ENCODE peak calls at places on chromosomes 13 and 19, in seven cellular contexts. G is endothelial cell of umbilical vein; T is uterus; K is right atrium auricular region; Z is lung; I is CD4-positive, alpha-beta T cell; W is K562. N is an unnamed sample.

GRCh38 chr13:86464193-86464592 is 665.0 kb upstream of the SLITRK6 start:
- DNase-seq in G (no peak), T (no peak), K (no peak), Z (no peak), I (no peak), W (no peak), N (no peak)

GRCh38 chr13:97205971-97206370 is 16.2 kb upstream of the MBNL2 start:
- DNase-seq in G (peak; percentile 26), T (no peak), K (no peak), Z (no peak), I (no peak), W (no peak), N (no peak)

GRCh38 chr13:82688400-82688999 is 1193.8 kb downstream of the SLITRK1 start:
- DNase-seq in G (peak; percentile 26), T (no peak), K (no peak), Z (no peak), I (no peak), W (no peak), N (no peak)

GRCh38 chr19:38392707-38393308 is 4.3 kb downstream of the SPRED3 start:
- DNase-seq in G (no peak), T (no peak), K (no peak), Z (no peak), I (no peak), W (peak; percentile 62), N (no peak)

GRCh38 chr19:19179548-19180441 is 9.7 kb upstream of the MEF2B start:
- DNase-seq in G (no peak), T (no peak), K (no peak), Z (no peak), I (no peak), W (peak; percentile 46), N (no peak)

GRCh38 chr13:107373551-107373950 is 805.6 kb upstream of the ARGLU1 start:
- DNase-seq in G (peak; percentile 91), T (no peak), K (no peak), Z (no peak), I (no peak), W (no peak), N (no peak)

GRCh38 chr19:17946965-17947784 is 14.4 kb downstream of the CCDC124 start:
- DNase-seq in G (no peak), T (no peak), K (no peak), Z (no peak), I (no peak), W (no peak), N (no peak)

GRCh38 chr19:31118926-31119325 is 230.3 kb downstream of the TSHZ3 start:
- DNase-seq in G (no peak), T (no peak), K (no peak), Z (no peak), I (no peak), W (no peak), N (no peak)

GRCh38 chr19:10193666-10194499 is 870 bp downstream of the DNMT1 start:
- DNase-seq in G (peak; percentile 40), T (no peak), K (peak; percentile 59), Z (no peak), I (no peak), W (peak; percentile 75), N (no peak)

GRCh38 chr13:42116225-42116624 is 67.8 kb downstream of the DGKH start:
- DNase-seq in G (no peak), T (no peak), K (no peak), Z (no peak), I (no peak), W (no peak), N (no peak)

GRCh38 chr19:29806098-29806866 is 5.5 kb upstream of the CCNE1 start:
- DNase-seq in G (no peak), T (no peak), K (peak; percentile 66), Z (no peak), I (no peak), W (peak; percentile 74), N (no peak)

GRCh38 chr13:29746167-29746677 is 104.2 kb downstream of the UBL3 start:
- DNase-seq in G (no peak), T (no peak), K (no peak), Z (no peak), I (no peak), W (no peak), N (no peak)

GRCh38 chr19:7897289-7897688 is 6.4 kb upstream of the MAP2K7 start:
- DNase-seq in G (no peak), T (no peak), K (no peak), Z (no peak), I (no peak), W (no peak), N (no peak)

GRCh38 chr13:27634231-27634630 is 12.5 kb downstream of the POLR1D start:
- DNase-seq in G (no peak), T (no peak), K (no peak), Z (no peak), I (no peak), W (no peak), N (no peak)

GRCh38 chr13:106418556-106418955 is 116.9 kb downstream of the EFNB2 start:
- DNase-seq in G (no peak), T (no peak), K (no peak), Z (no peak), I (no peak), W (no peak), N (no peak)

GRCh38 chr19:29128203-29128602 is 84.7 kb downstream of the UQCRFS1 start:
- DNase-seq in G (no peak), T (no peak), K (no peak), Z (no peak), I (no peak), W (no peak), N (no peak)

GRCh38 chr13:98273824-98274786 is 97.0 kb upstream of the RNF113B start:
- DNase-seq in G (no peak), T (no peak), K (no peak), Z (no peak), I (no peak), W (no peak), N (no peak)

GRCh38 chr13:45527699-45528462 is 63.1 kb downstream of the COG3 start:
- DNase-seq in G (no peak), T (no peak), K (no peak), Z (no peak), I (no peak), W (no peak), N (no peak)

GRCh38 chr19:1854542-1855039 is 6.3 kb upstream of the REXO1 start:
- DNase-seq in G (no peak), T (no peak), K (no peak), Z (no peak), I (no peak), W (no peak), N (peak; percentile 34)

GRCh38 chr19:4057913-4058695 is 8.6 kb downstream of the ZBTB7A start:
- DNase-seq in G (peak; percentile 64), T (peak; percentile 92), K (peak; percentile 94), Z (peak; percentile 92), I (no peak), W (peak; percentile 82), N (peak; percentile 70)

GRCh38 chr13:109074436-109074835 is 445.0 kb downstream of the MYO16 start:
- DNase-seq in G (no peak), T (no peak), K (no peak), Z (no peak), I (no peak), W (no peak), N (no peak)

GRCh38 chr19:17829855-17830566 is 8.7 kb upstream of the INSL3 start:
- DNase-seq in G (no peak), T (no peak), K (no peak), Z (no peak), I (no peak), W (peak; percentile 88), N (peak; percentile 27)

GRCh38 chr13:73059460-73060250 is 850 bp downstream of the KLF5 start:
- DNase-seq in G (peak; percentile 16), T (peak; percentile 31), K (no peak), Z (peak; percentile 66), I (peak; percentile 20), W (peak; percentile 34), N (peak; percentile 86)

GRCh38 chr13:59982631-59983382 is 180.9 kb downstream of the DIAPH3 start:
- DNase-seq in G (no peak), T (no peak), K (no peak), Z (no peak), I (no peak), W (no peak), N (no peak)
- TF ChIP-seq CTCF in G (no peak), T (no peak), K (no peak), Z (no peak), I (no peak), W (no peak), N (no peak)

GRCh38 chr19:2858864-2859263 is 8.3 kb upstream of the ZNF556 start:
- DNase-seq in G (no peak), T (no peak), K (no peak), Z (no peak), I (no peak), W (no peak), N (no peak)
- H3K9me3 ChIP-seq in G (peaks cover 8% of the 10 kb centered on the region), T (no peaks in the 10 kb centered on the region), K (peaks cover 55% of the 10 kb centered on the region), Z (peaks cover 4% of the 10 kb centered on the region), I (peaks cover under 1% of the 10 kb centered on the region), W (peaks cover 10% of the 10 kb centered on the region), N (no peaks in the 10 kb centered on the region)

DNA sequence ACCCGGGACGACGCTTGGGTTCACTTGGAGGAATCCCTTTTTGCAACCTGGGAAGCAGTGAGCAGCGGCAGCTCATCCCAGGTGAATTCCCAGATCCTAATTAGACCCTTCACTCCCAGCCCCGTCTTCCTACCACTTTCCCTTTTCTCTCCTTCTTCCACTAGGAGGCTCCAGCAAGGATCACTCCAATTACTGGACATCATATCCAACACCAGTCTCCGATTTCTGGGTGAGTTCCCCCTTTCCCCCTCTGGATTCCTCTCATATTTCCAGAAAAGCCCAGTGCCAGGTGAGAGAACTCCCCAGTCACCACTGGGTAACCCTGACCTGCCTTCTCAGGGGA is 17.1 kb upstream of the ZSCAN4 start:
- DNase-seq in G (no peak), T (no peak), K (no peak), Z (no peak), I (no peak), W (no peak), N (no peak)
- TF ChIP-seq CTCF in G (no peak), T (no peak), K (no peak), Z (no peak), I (no peak), W (no peak), N (no peak)

GRCh38 chr19:51970718-51971117 is 15.9 kb downstream of the ZNF350 start:
- DNase-seq in G (no peak), T (no peak), K (no peak), Z (no peak), I (no peak), W (no peak), N (no peak)
- H3K9me3 ChIP-seq in G (peaks cover 16% of the 10 kb centered on the region), T (peaks cover 3% of the 10 kb centered on the region), K (peaks cover 100% of the 10 kb centered on the region), Z (peaks cover 12% of the 10 kb centered on the region), I (peaks cover 99% of the 10 kb centered on the region), W (peaks cover 15% of the 10 kb centered on the region), N (no peaks in the 10 kb centered on the region)

DNA sequence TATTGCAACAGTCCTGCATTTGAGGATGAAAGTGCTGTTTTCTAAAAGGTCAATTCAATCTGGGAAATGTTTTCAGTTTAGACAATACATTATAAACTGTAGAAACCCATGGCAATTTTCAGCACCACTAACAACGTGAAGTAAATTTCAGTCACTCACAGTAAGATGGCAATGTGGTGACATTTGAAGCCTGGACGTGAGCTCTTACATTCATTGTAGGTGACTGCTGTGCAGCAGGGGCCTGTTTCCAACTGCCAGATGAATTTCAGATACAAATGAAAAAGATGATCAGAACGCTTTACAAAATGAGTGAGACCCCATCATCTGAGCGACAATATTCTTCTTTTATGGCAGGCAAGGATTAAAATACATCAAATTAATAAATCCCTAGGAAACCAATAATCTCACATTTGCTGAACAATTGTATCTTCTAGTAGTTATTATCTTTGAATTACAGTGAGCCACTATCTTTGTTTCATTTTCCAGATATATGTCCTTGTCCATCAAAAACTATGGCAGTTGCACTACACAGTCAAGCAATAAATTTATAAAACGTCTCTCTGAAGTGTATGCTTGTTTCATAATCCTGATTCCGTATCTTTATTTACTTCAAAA is 1816.8 kb downstream of the OLFM4 start:
- DNase-seq in G (no peak), T (no peak), K (no peak), Z (no peak), I (no peak), W (no peak), N (no peak)
- TF ChIP-seq CTCF in G (no peak), T (no peak), K (no peak), Z (no peak), I (no peak), W (no peak), N (no peak)